ENCODE peak calls at places on chromosomes 12 and 14, in seven cellular contexts. C is hypothalamus; W is CD8-positive, alpha-beta memory T cell; X is right cardiac atrium; O is H7; F is HTR-8/SVneo; H is GM06990. I is an unnamed sample.

GRCh38 chr12:64611430-64612286 is 1.4 kb downstream of the RASSF3 start:
- DNase-seq in C (no peak), W (no peak), X (peak; percentile 32), O (peak; percentile 49), F (no peak), H (no peak), I (peak; percentile 16)

GRCh38 chr12:4849024-4849594 is 60.6 kb upstream of the KCNA1 start:
- DNase-seq in C (no peak), W (no peak), X (no peak), O (peak; percentile 52), F (peak; percentile 42), H (no peak), I (no peak)

GRCh38 chr12:65594373-65594772 is 229.9 kb upstream of the HMGA2 start:
- DNase-seq in C (no peak), W (no peak), X (no peak), O (peak; percentile 8), F (no peak), H (no peak), I (no peak)

GRCh38 chr12:89949457-89950195 is 241.0 kb upstream of the ATP2B1 start:
- DNase-seq in C (no peak), W (peak; percentile 81), X (no peak), O (no peak), F (no peak), H (peak; percentile 69), I (no peak)

GRCh38 chr14:83419420-83419819 is 1885.8 kb upstream of the SEL1L start:
- DNase-seq in C (no peak), W (no peak), X (no peak), O (no peak), F (no peak), H (no peak), I (no peak)

GRCh38 chr12:49231881-49232650 is 32.8 kb upstream of the TUBA1C start:
- DNase-seq in C (no peak), W (no peak), X (no peak), O (no peak), F (no peak), H (no peak), I (no peak)

GRCh38 chr12:98238513-98238912 is 276.9 kb upstream of the TMPO start:
- DNase-seq in C (no peak), W (no peak), X (peak; percentile 16), O (no peak), F (peak; percentile 13), H (no peak), I (no peak)

GRCh38 chr14:104142136-104143041 is 4.0 kb downstream of the KIF26A start:
- DNase-seq in C (no peak), W (peak; percentile 32), X (peak; percentile 5), O (peak; percentile 41), F (no peak), H (no peak), I (no peak)

GRCh38 chr12:47276253-47277070 is 196.7 kb upstream of the AMIGO2 start:
- DNase-seq in C (no peak), W (peak; percentile 82), X (peak; percentile 20), O (no peak), F (peak; percentile 57), H (peak; percentile 48), I (no peak)

GRCh38 chr14:37272569-37272968 is 74.8 kb downstream of the MIPOL1 start:
- DNase-seq in C (no peak), W (no peak), X (no peak), O (no peak), F (no peak), H (no peak), I (no peak)

GRCh38 chr14:22976620-22977433 is 5.5 kb downstream of the AJUBA start:
- DNase-seq in C (no peak), W (no peak), X (no peak), O (peak; percentile 41), F (no peak), H (no peak), I (no peak)

GRCh38 chr12:107384645-107385044 is 291.3 kb upstream of the CRY1 start:
- DNase-seq in C (no peak), W (no peak), X (no peak), O (no peak), F (no peak), H (no peak), I (no peak)

GRCh38 chr12:123384994-123385376 is 1.1 kb downstream of the KMT5A start:
- DNase-seq in C (no peak), W (no peak), X (no peak), O (no peak), F (no peak), H (no peak), I (no peak)

GRCh38 chr12:40444174-40444573 is 219.4 kb downstream of the LRRK2 start:
- DNase-seq in C (no peak), W (no peak), X (no peak), O (no peak), F (no peak), H (no peak), I (no peak)

GRCh38 chr14:76941544-76942287 is 86.8 kb downstream of the IRF2BPL start:
- DNase-seq in C (no peak), W (no peak), X (no peak), O (no peak), F (no peak), H (no peak), I (no peak)

GRCh38 chr14:94046696-94047250 is 20.6 kb downstream of the OTUB2 start:
- DNase-seq in C (no peak), W (no peak), X (no peak), O (no peak), F (no peak), H (no peak), I (no peak)

GRCh38 chr12:85621041-85621440 is 215.2 kb downstream of the RASSF9 start:
- DNase-seq in C (no peak), W (no peak), X (no peak), O (no peak), F (no peak), H (no peak), I (no peak)

GRCh38 chr12:71392521-71393145 is 47.0 kb upstream of the LGR5 start:
- DNase-seq in C (no peak), W (no peak), X (no peak), O (peak; percentile 56), F (peak; percentile 67), H (no peak), I (no peak)

GRCh38 chr14:92121207-92121669 is 268 bp downstream of the NDUFB1 start:
- DNase-seq in C (no peak), W (no peak), X (peak; percentile 56), O (no peak), F (no peak), H (no peak), I (peak; percentile 55)

GRCh38 chr14:105167303-105168092 is 1.1 kb downstream of the JAG2 start:
- DNase-seq in C (no peak), W (no peak), X (no peak), O (peak; percentile 93), F (no peak), H (peak; percentile 37), I (no peak)

GRCh38 chr12:96501139-96501741 is 11.9 kb downstream of the CFAP54 start:
- DNase-seq in C (no peak), W (peak; percentile 63), X (peak; percentile 39), O (no peak), F (peak; percentile 60), H (peak; percentile 66), I (no peak)

GRCh38 chr12:131130311-131130911 is 176.7 kb downstream of the ADGRD1 start:
- DNase-seq in C (no peak), W (no peak), X (no peak), O (no peak), F (no peak), H (no peak), I (no peak)

GRCh38 chr12:121537814-121538698 is 42.8 kb downstream of the KDM2B start:
- DNase-seq in C (no peak), W (no peak), X (no peak), O (peak; percentile 81), F (no peak), H (peak; percentile 42), I (no peak)

GRCh38 chr12:131457028-131457310 is 253.9 kb upstream of the SFSWAP start:
- DNase-seq in C (no peak), W (no peak), X (no peak), O (peak; percentile 26), F (no peak), H (no peak), I (no peak)

GRCh38 chr12:131309700-131310099 is 356.0 kb downstream of the ADGRD1 start:
- DNase-seq in C (no peak), W (no peak), X (no peak), O (no peak), F (no peak), H (no peak), I (no peak)

GRCh38 chr14:102139248-102140026 is at the start of gene WDR20:
- DNase-seq in C (peak; percentile 99), W (peak; percentile 99), X (peak; percentile 98), O (peak; percentile 100), F (peak; percentile 98), H (peak; percentile 98), I (peak; percentile 99)

GRCh38 chr14:73943083-73943482 is 6.8 kb downstream of the FAM161B start:
- DNase-seq in C (no peak), W (no peak), X (no peak), O (no peak), F (peak; percentile 95), H (no peak), I (no peak)

GRCh38 chr14:56145965-56146364 is 27.8 kb downstream of the PELI2 start:
- DNase-seq in C (no peak), W (no peak), X (no peak), O (no peak), F (no peak), H (no peak), I (no peak)

GRCh38 chr12:85156569-85156968 is 120.4 kb downstream of the LRRIQ1 start:
- DNase-seq in C (no peak), W (no peak), X (no peak), O (no peak), F (no peak), H (no peak), I (no peak)

GRCh38 chr12:105764216-105764835 is 374.4 kb downstream of the NUAK1 start:
- DNase-seq in C (no peak), W (no peak), X (no peak), O (no peak), F (no peak), H (no peak), I (no peak)

GRCh38 chr12:45745861-45746277 is 16.4 kb downstream of the ARID2 start:
- DNase-seq in C (no peak), W (no peak), X (no peak), O (no peak), F (peak; percentile 23), H (no peak), I (no peak)

GRCh38 chr12:27343255-27344000 is 10.8 kb downstream of the BMAL2 start:
- DNase-seq in C (no peak), W (no peak), X (no peak), O (no peak), F (peak; percentile 69), H (no peak), I (no peak)

GRCh38 chr12:119803391-119803791 is 73.7 kb downstream of the CIT start:
- DNase-seq in C (peak; percentile 9), W (no peak), X (peak; percentile 31), O (peak; percentile 75), F (no peak), H (no peak), I (peak; percentile 28)

GRCh38 chr12:64180951-64181350 is 41.1 kb downstream of the KICS2 start:
- DNase-seq in C (no peak), W (no peak), X (no peak), O (no peak), F (peak; percentile 23), H (no peak), I (no peak)

GRCh38 chr14:64741200-64741599 is 37.0 kb downstream of the PLEKHG3 start:
- DNase-seq in C (no peak), W (no peak), X (no peak), O (no peak), F (no peak), H (no peak), I (no peak)